ENCODE peak calls at places on chromosomes 2 and 18, in ten cellular contexts. One of them, this sample, is unnamed.
A peak's percentile ranks its signal among the peaks of the same experiment; 100 is the strongest.

GRCh38 chr2:8627019-8627691 is 54.7 kb upstream of the ID2 start:
- DNase-seq in fibroblast of pulmonary artery: no peak
- DNase-seq in stomach: no peak
- DNase-seq in left colon: peak; percentile 59
- DNase-seq in A673: peak; percentile 28
- DNase-seq in fibroblast of mammary gland: no peak
- DNase-seq in iris pigment epithelial cell: no peak
- DNase-seq in A549: no peak
- DNase-seq in cardiac fibroblast: no peak
- DNase-seq in T-helper 9 cell: no peak
- DNase-seq in this sample: no peak

GRCh38 chr18:40875101-40875500 is 1079.9 kb upstream of the PIK3C3 start:
- DNase-seq in fibroblast of pulmonary artery: no peak
- DNase-seq in stomach: no peak
- DNase-seq in left colon: no peak
- DNase-seq in A673: no peak
- DNase-seq in fibroblast of mammary gland: no peak
- DNase-seq in iris pigment epithelial cell: no peak
- DNase-seq in A549: no peak
- DNase-seq in cardiac fibroblast: no peak
- DNase-seq in T-helper 9 cell: no peak
- DNase-seq in this sample: no peak

GRCh38 chr18:8153887-8154583 is 455.2 kb upstream of the RAB12 start:
- DNase-seq in fibroblast of pulmonary artery: no peak
- DNase-seq in stomach: no peak
- DNase-seq in left colon: no peak
- DNase-seq in A673: no peak
- DNase-seq in fibroblast of mammary gland: peak; percentile 85
- DNase-seq in iris pigment epithelial cell: peak; percentile 76
- DNase-seq in A549: no peak
- DNase-seq in cardiac fibroblast: no peak
- DNase-seq in T-helper 9 cell: no peak
- DNase-seq in this sample: no peak

GRCh38 chr18:9825571-9826073 is 60.2 kb upstream of the TXNDC2 start:
- DNase-seq in fibroblast of pulmonary artery: peak; percentile 94
- DNase-seq in stomach: no peak
- DNase-seq in left colon: peak; percentile 81
- DNase-seq in A673: peak; percentile 60
- DNase-seq in fibroblast of mammary gland: peak; percentile 97
- DNase-seq in iris pigment epithelial cell: peak; percentile 93
- DNase-seq in A549: peak; percentile 65
- DNase-seq in cardiac fibroblast: peak; percentile 96
- DNase-seq in T-helper 9 cell: no peak
- DNase-seq in this sample: no peak

GRCh38 chr2:186349508-186349907 is 136.6 kb upstream of the ZC3H15 start:
- DNase-seq in fibroblast of pulmonary artery: peak; percentile 93
- DNase-seq in stomach: no peak
- DNase-seq in left colon: no peak
- DNase-seq in A673: peak; percentile 45
- DNase-seq in fibroblast of mammary gland: peak; percentile 92
- DNase-seq in iris pigment epithelial cell: peak; percentile 93
- DNase-seq in A549: peak; percentile 0
- DNase-seq in cardiac fibroblast: peak; percentile 85
- DNase-seq in T-helper 9 cell: no peak
- DNase-seq in this sample: no peak

GRCh38 chr2:24132543-24132942 is 9.3 kb downstream of the FAM228B start:
- DNase-seq in fibroblast of pulmonary artery: no peak
- DNase-seq in stomach: no peak
- DNase-seq in left colon: no peak
- DNase-seq in A673: no peak
- DNase-seq in fibroblast of mammary gland: no peak
- DNase-seq in iris pigment epithelial cell: no peak
- DNase-seq in A549: no peak
- DNase-seq in cardiac fibroblast: no peak
- DNase-seq in T-helper 9 cell: no peak
- DNase-seq in this sample: no peak

GRCh38 chr18:7677001-7677400 is 109.9 kb downstream of the PTPRM start:
- DNase-seq in fibroblast of pulmonary artery: no peak
- DNase-seq in stomach: no peak
- DNase-seq in left colon: no peak
- DNase-seq in A673: no peak
- DNase-seq in fibroblast of mammary gland: no peak
- DNase-seq in iris pigment epithelial cell: no peak
- DNase-seq in A549: no peak
- DNase-seq in cardiac fibroblast: no peak
- DNase-seq in T-helper 9 cell: no peak
- DNase-seq in this sample: no peak

GRCh38 chr2:28359222-28360065 is 33.2 kb upstream of the FOSL2 start:
- DNase-seq in fibroblast of pulmonary artery: peak; percentile 81
- DNase-seq in stomach: peak; percentile 84
- DNase-seq in left colon: peak; percentile 85
- DNase-seq in A673: no peak
- DNase-seq in fibroblast of mammary gland: no peak
- DNase-seq in iris pigment epithelial cell: peak; percentile 67
- DNase-seq in A549: no peak
- DNase-seq in cardiac fibroblast: peak; percentile 70
- DNase-seq in T-helper 9 cell: peak; percentile 73
- DNase-seq in this sample: peak; percentile 69

GRCh38 chr2:161972866-161973265 is 101.1 kb downstream of the DPP4 start:
- DNase-seq in fibroblast of pulmonary artery: no peak
- DNase-seq in stomach: no peak
- DNase-seq in left colon: no peak
- DNase-seq in A673: no peak
- DNase-seq in fibroblast of mammary gland: no peak
- DNase-seq in iris pigment epithelial cell: no peak
- DNase-seq in A549: no peak
- DNase-seq in cardiac fibroblast: no peak
- DNase-seq in T-helper 9 cell: no peak
- DNase-seq in this sample: no peak

GRCh38 chr18:49934457-49934856 is 121.1 kb upstream of the ACAA2 start:
- DNase-seq in fibroblast of pulmonary artery: no peak
- DNase-seq in stomach: no peak
- DNase-seq in left colon: no peak
- DNase-seq in A673: no peak
- DNase-seq in fibroblast of mammary gland: peak; percentile 30
- DNase-seq in iris pigment epithelial cell: no peak
- DNase-seq in A549: no peak
- DNase-seq in cardiac fibroblast: peak; percentile 15
- DNase-seq in T-helper 9 cell: no peak
- DNase-seq in this sample: no peak

GRCh38 chr18:10908760-10909159 is 240.6 kb downstream of the PIEZO2 start:
- DNase-seq in fibroblast of pulmonary artery: no peak
- DNase-seq in stomach: no peak
- DNase-seq in left colon: no peak
- DNase-seq in A673: no peak
- DNase-seq in fibroblast of mammary gland: no peak
- DNase-seq in iris pigment epithelial cell: no peak
- DNase-seq in A549: no peak
- DNase-seq in cardiac fibroblast: no peak
- DNase-seq in T-helper 9 cell: no peak
- DNase-seq in this sample: no peak

GRCh38 chr2:236794558-236794957 is 224.9 kb downstream of the ACKR3 start:
- DNase-seq in fibroblast of pulmonary artery: no peak
- DNase-seq in stomach: no peak
- DNase-seq in left colon: no peak
- DNase-seq in A673: no peak
- DNase-seq in fibroblast of mammary gland: no peak
- DNase-seq in iris pigment epithelial cell: no peak
- DNase-seq in A549: no peak
- DNase-seq in cardiac fibroblast: no peak
- DNase-seq in T-helper 9 cell: no peak
- DNase-seq in this sample: no peak

GRCh38 chr2:223054193-223054781 is 2.3 kb downstream of the KCNE4 start:
- DNase-seq in fibroblast of pulmonary artery: peak; percentile 70
- DNase-seq in stomach: no peak
- DNase-seq in left colon: peak; percentile 49
- DNase-seq in A673: peak; percentile 77
- DNase-seq in fibroblast of mammary gland: peak; percentile 89
- DNase-seq in iris pigment epithelial cell: peak; percentile 74
- DNase-seq in A549: no peak
- DNase-seq in cardiac fibroblast: peak; percentile 83
- DNase-seq in T-helper 9 cell: no peak
- DNase-seq in this sample: no peak

GRCh38 chr18:79657342-79657996 is 22.1 kb upstream of the CTDP1 start:
- DNase-seq in fibroblast of pulmonary artery: no peak
- DNase-seq in stomach: no peak
- DNase-seq in left colon: no peak
- DNase-seq in A673: no peak
- DNase-seq in fibroblast of mammary gland: no peak
- DNase-seq in iris pigment epithelial cell: no peak
- DNase-seq in A549: no peak
- DNase-seq in cardiac fibroblast: no peak
- DNase-seq in T-helper 9 cell: no peak
- DNase-seq in this sample: no peak

GRCh38 chr2:10064932-10065682 is 15.1 kb downstream of the CYS1 start:
- DNase-seq in fibroblast of pulmonary artery: no peak
- DNase-seq in stomach: no peak
- DNase-seq in left colon: no peak
- DNase-seq in A673: no peak
- DNase-seq in fibroblast of mammary gland: no peak
- DNase-seq in iris pigment epithelial cell: no peak
- DNase-seq in A549: no peak
- DNase-seq in cardiac fibroblast: no peak
- DNase-seq in T-helper 9 cell: no peak
- DNase-seq in this sample: no peak

GRCh38 chr2:70995227-70995729 is 605 bp upstream of the TEX261 start:
- DNase-seq in fibroblast of pulmonary artery: peak; percentile 39
- DNase-seq in stomach: peak; percentile 37
- DNase-seq in left colon: peak; percentile 71
- DNase-seq in A673: peak; percentile 61
- DNase-seq in fibroblast of mammary gland: peak; percentile 48
- DNase-seq in iris pigment epithelial cell: peak; percentile 44
- DNase-seq in A549: peak; percentile 80
- DNase-seq in cardiac fibroblast: peak; percentile 23
- DNase-seq in T-helper 9 cell: peak; percentile 41
- DNase-seq in this sample: peak; percentile 45

GRCh38 chr2:236673126-236673822 is 103.6 kb downstream of the ACKR3 start:
- DNase-seq in fibroblast of pulmonary artery: no peak
- DNase-seq in stomach: no peak
- DNase-seq in left colon: no peak
- DNase-seq in A673: no peak
- DNase-seq in fibroblast of mammary gland: no peak
- DNase-seq in iris pigment epithelial cell: no peak
- DNase-seq in A549: no peak
- DNase-seq in cardiac fibroblast: no peak
- DNase-seq in T-helper 9 cell: no peak
- DNase-seq in this sample: no peak

GRCh38 chr2:174210861-174211260 is 37.5 kb downstream of the OLA1 start:
- DNase-seq in fibroblast of pulmonary artery: no peak
- DNase-seq in stomach: no peak
- DNase-seq in left colon: no peak
- DNase-seq in A673: no peak
- DNase-seq in fibroblast of mammary gland: no peak
- DNase-seq in iris pigment epithelial cell: no peak
- DNase-seq in A549: no peak
- DNase-seq in cardiac fibroblast: no peak
- DNase-seq in T-helper 9 cell: no peak
- DNase-seq in this sample: no peak

GRCh38 chr2:242038928-242039341 is 169.4 kb downstream of the RTP5 start:
- DNase-seq in fibroblast of pulmonary artery: no peak
- DNase-seq in stomach: no peak
- DNase-seq in left colon: no peak
- DNase-seq in A673: no peak
- DNase-seq in fibroblast of mammary gland: no peak
- DNase-seq in iris pigment epithelial cell: no peak
- DNase-seq in A549: no peak
- DNase-seq in cardiac fibroblast: no peak
- DNase-seq in T-helper 9 cell: no peak
- DNase-seq in this sample: no peak

GRCh38 chr2:60465736-60466135 is 87.7 kb downstream of the BCL11A start:
- DNase-seq in fibroblast of pulmonary artery: no peak
- DNase-seq in stomach: no peak
- DNase-seq in left colon: no peak
- DNase-seq in A673: no peak
- DNase-seq in fibroblast of mammary gland: no peak
- DNase-seq in iris pigment epithelial cell: no peak
- DNase-seq in A549: no peak
- DNase-seq in cardiac fibroblast: no peak
- DNase-seq in T-helper 9 cell: no peak
- DNase-seq in this sample: no peak

GRCh38 chr2:127049927-127050802 is 56.8 kb downstream of the BIN1 start:
- DNase-seq in fibroblast of pulmonary artery: peak; percentile 63
- DNase-seq in stomach: peak; percentile 62
- DNase-seq in left colon: peak; percentile 41
- DNase-seq in A673: peak; percentile 67
- DNase-seq in fibroblast of mammary gland: peak; percentile 43
- DNase-seq in iris pigment epithelial cell: peak; percentile 27
- DNase-seq in A549: peak; percentile 50
- DNase-seq in cardiac fibroblast: peak; percentile 73
- DNase-seq in T-helper 9 cell: peak; percentile 62
- DNase-seq in this sample: peak; percentile 47

GRCh38 chr2:177758591-177759371 is 313.8 kb downstream of the PDE11A start:
- DNase-seq in fibroblast of pulmonary artery: peak; percentile 64
- DNase-seq in stomach: no peak
- DNase-seq in left colon: no peak
- DNase-seq in A673: peak; percentile 72
- DNase-seq in fibroblast of mammary gland: peak; percentile 58
- DNase-seq in iris pigment epithelial cell: peak; percentile 47
- DNase-seq in A549: no peak
- DNase-seq in cardiac fibroblast: peak; percentile 62
- DNase-seq in T-helper 9 cell: no peak
- DNase-seq in this sample: no peak

GRCh38 chr2:160223560-160223959 is 23.5 kb upstream of the ITGB6 start:
- DNase-seq in fibroblast of pulmonary artery: no peak
- DNase-seq in stomach: no peak
- DNase-seq in left colon: no peak
- DNase-seq in A673: no peak
- DNase-seq in fibroblast of mammary gland: no peak
- DNase-seq in iris pigment epithelial cell: no peak
- DNase-seq in A549: no peak
- DNase-seq in cardiac fibroblast: no peak
- DNase-seq in T-helper 9 cell: no peak
- DNase-seq in this sample: no peak

GRCh38 chr2:44233450-44234128 is 41.7 kb upstream of the SLC3A1 start:
- DNase-seq in fibroblast of pulmonary artery: peak; percentile 72
- DNase-seq in stomach: no peak
- DNase-seq in left colon: no peak
- DNase-seq in A673: peak; percentile 76
- DNase-seq in fibroblast of mammary gland: peak; percentile 56
- DNase-seq in iris pigment epithelial cell: peak; percentile 74
- DNase-seq in A549: peak; percentile 81
- DNase-seq in cardiac fibroblast: peak; percentile 62
- DNase-seq in T-helper 9 cell: no peak
- DNase-seq in this sample: no peak

GRCh38 chr2:53575606-53576360 is 191.8 kb upstream of the CHAC2 start:
- DNase-seq in fibroblast of pulmonary artery: peak; percentile 9
- DNase-seq in stomach: no peak
- DNase-seq in left colon: no peak
- DNase-seq in A673: peak; percentile 37
- DNase-seq in fibroblast of mammary gland: peak; percentile 3
- DNase-seq in iris pigment epithelial cell: no peak
- DNase-seq in A549: no peak
- DNase-seq in cardiac fibroblast: peak; percentile 15
- DNase-seq in T-helper 9 cell: no peak
- DNase-seq in this sample: no peak

GRCh38 chr2:29844713-29845320 is 76.6 kb downstream of the ALK start:
- DNase-seq in fibroblast of pulmonary artery: no peak
- DNase-seq in stomach: no peak
- DNase-seq in left colon: no peak
- DNase-seq in A673: peak; percentile 94
- DNase-seq in fibroblast of mammary gland: peak; percentile 37
- DNase-seq in iris pigment epithelial cell: no peak
- DNase-seq in A549: no peak
- DNase-seq in cardiac fibroblast: no peak
- DNase-seq in T-helper 9 cell: no peak
- DNase-seq in this sample: no peak

This sample was measured in activated effector memory CD4-positive, alpha-beta T cell treated with Interleukin-2 at 50 U/mL for 16 hours.